ENCODE peak calls at places on chromosomes 4 and X, in seven cellular contexts. I, T, S, U, K, N and O are unnamed samples. For H3K36me3, the result is how much of the 10 kb centered on the place peaks cover.

GRCh38 chr4:182896421-182896820 is 20.8 kb downstream of the DCTD start:
- DNase-seq in K (no peak), N (no peak), S (no peak), I (no peak), T (no peak), U (no peak), O (no peak)

GRCh38 chr4:22129454-22130075 is 181.0 kb upstream of the KCNIP4 start:
- DNase-seq in K (no peak), I (no peak), S (no peak), T (no peak), U (peak), N (peak), O (no peak)

GRCh38 chrX:73916931-73917657 is 354.1 kb downstream of the CHIC1 start:
- DNase-seq in T (no peak), U (peak), N (peak), K (no peak), S (no peak), I (no peak), O (no peak)

GRCh38 chrX:150074175-150074574 is 135.9 kb upstream of the EOLA2 start:
- DNase-seq in U (no peak), S (no peak), K (no peak), N (peak), T (no peak), I (no peak), O (no peak)

GRCh38 chr4:86118696-86119095 is 241.2 kb downstream of the MAPK10 start:
- DNase-seq in K (no peak), N (no peak), I (no peak), S (no peak), T (no peak), U (no peak), O (no peak)

GRCh38 chr4:122762520-122762919 is 30.0 kb downstream of the BBS12 start:
- DNase-seq in N (no peak), K (no peak), T (peak), S (no peak), U (no peak), I (no peak), O (no peak)

GRCh38 chr4:45946699-45947098 is 177.2 kb downstream of the GABRG1 start:
- DNase-seq in N (no peak), K (no peak), I (no peak), U (no peak), S (no peak), T (no peak), O (no peak)

GRCh38 chr4:143026459-143027170 is 158.1 kb upstream of the USP38 start:
- DNase-seq in I (no peak), T (no peak), U (no peak), S (no peak), K (no peak), N (peak), O (no peak)

GRCh38 chr4:144649646-144650045 is 3.7 kb downstream of the HHIP start:
- DNase-seq in N (no peak), T (no peak), I (no peak), K (no peak), S (no peak), U (no peak), O (no peak)

GRCh38 chrX:95346854-95347253 is 1337.8 kb upstream of the DIAPH2 start:
- DNase-seq in N (peak), T (no peak), I (no peak), K (no peak), U (no peak), S (no peak), O (no peak)

GRCh38 chr4:162727232-162727631 is 439.5 kb downstream of the NAF1 start:
- DNase-seq in K (no peak), U (no peak), T (no peak), N (no peak), I (no peak), S (no peak), O (no peak)

GRCh38 chrX:39890807-39891206 is 207.0 kb downstream of the BCOR start:
- DNase-seq in U (no peak), S (no peak), K (no peak), T (no peak), N (no peak), I (no peak), O (no peak)

GRCh38 chr4:107693132-107693531 is 26.9 kb downstream of the PAPSS1 start:
- DNase-seq in N (no peak), U (no peak), K (no peak), I (no peak), S (no peak), T (no peak), O (no peak)

GRCh38 chr4:21882050-21882839 is 66.3 kb downstream of the KCNIP4 start:
- DNase-seq in S (no peak), U (no peak), I (no peak), N (peak), T (no peak), K (no peak), O (no peak)

GRCh38 chr4:6763330-6763851 is 19.1 kb upstream of the KIAA0232 start:
- DNase-seq in I (no peak), S (no peak), K (no peak), U (no peak), N (no peak), T (no peak), O (no peak)
- TF ChIP-seq CTCF in I (no peak), S (no peak), K (no peak), U (no peak), N (no peak), T (no peak), O (no peak)

DNA sequence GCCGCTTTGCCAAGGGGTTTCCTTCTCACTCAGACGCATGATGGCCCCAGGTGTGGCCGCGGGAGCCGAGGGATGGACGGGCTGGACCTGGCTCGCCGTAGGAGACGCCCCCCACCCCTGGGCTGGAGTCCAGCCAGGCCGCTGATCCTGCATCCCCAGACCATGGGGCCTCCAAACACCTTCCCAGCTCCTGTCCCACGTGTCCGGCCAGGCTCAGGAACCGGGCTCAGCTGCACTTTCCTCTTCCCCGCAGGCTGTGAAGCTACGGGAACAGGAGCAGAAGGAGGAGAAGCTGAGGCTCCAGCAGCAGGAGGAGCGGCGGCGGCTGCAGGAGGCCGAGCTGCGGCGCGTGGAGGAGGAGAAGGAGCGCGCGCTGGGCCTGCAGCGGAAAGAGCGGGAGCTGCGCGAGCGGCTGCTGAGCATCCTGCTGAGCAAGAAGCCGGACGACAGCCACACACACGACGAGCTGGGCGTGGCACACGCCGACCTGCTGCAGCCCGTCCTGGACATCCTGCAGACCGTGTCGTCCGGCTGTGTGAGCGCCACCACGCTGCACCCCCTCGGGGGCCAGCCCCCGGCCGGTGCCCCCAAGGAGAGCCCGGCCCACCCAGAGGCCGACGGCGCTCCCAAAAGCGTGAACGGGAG is 9.1 kb downstream of the AKAP17A start:
- DNase-seq in K (no peak), U (no peak), S (no peak), I (no peak), N (no peak), T (no peak), O (no peak)
- H3K36me3 ChIP-seq in K (under half), U (under half), S (half or more), I (half or more), N (under half), T (half or more), O (under half)

DNA sequence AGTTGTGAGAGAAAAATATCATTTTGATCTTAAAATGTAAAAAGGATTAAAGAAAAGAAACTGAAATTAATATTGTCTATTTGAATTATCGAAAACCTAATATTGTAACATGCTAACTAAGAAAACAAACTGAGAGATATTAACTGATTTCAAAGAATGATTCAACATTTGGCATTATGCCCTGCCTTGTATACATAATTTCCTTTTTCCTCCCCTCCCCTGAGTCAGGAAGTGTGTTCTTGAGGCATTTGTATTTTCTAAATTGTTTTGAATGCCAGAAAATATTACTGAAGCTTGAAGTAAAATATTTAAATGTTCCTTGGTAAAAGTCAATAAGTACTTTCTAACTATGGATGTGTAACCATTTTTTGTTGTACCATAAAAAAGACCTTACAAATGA is 49.4 kb downstream of the RPS6KA3 start:
- DNase-seq in N (peak), U (no peak), S (no peak), K (no peak), I (no peak), T (no peak), O (no peak)
- H3K4me3 ChIP-seq in N (no peak), U (no peak), S (no peak), K (peak), I (no peak), T (no peak), O (no peak)

DNA sequence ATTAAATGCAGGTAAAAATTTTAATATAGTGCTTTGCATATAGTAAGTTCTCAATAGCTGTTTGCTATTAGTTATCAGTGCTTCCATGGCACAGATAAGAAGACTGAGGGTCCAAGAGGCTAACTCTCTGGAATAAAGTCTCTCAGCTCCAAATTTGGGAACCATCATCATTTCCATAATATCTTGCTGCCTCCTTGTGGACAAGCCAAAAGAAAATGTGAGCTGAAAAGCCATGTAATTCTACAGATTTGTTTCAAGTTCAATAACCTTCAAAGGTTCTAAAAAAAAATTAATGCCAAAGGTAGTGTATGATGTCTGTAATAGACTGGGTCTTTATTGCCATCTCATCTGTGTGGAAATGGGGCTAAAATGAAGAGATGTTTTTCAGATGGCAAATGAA is 136.9 kb upstream of the VCX start:
- DNase-seq in T (no peak), S (no peak), U (no peak), N (no peak), I (no peak), K (no peak), O (no peak)
- TF ChIP-seq CTCF in T (no peak), S (no peak), U (peak), N (peak), I (no peak), K (no peak), O (no peak)

DNA sequence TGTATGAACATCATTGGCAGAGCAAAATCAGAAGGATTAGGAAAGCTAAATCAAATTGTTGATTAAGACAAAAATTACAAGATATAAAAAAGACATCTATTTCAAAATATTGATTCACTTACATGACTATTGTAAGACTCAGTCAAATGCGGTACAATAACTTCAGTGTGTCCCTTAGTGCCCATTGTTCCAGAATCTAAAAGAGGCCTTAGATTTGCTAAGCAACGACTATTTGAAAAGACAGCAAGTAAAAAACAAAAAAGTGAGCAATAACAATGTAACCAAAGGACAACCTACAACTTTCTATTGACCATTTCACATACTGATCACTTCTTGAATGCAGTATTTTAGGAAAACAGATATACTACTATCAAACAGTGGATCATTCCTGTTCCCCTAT is 65.6 kb downstream of the UBA6 start:
- DNase-seq in I (no peak), U (no peak), K (no peak), T (no peak), S (no peak), N (no peak), O (no peak)
- H3K36me3 ChIP-seq in I (under half), U (under half), K (under half), T (under half), S (under half), N (under half), O (under half)

GRCh38 chr4:159052315-159052714 is 50.6 kb upstream of the RAPGEF2 start:
- DNase-seq in U (no peak), T (no peak), N (no peak), S (no peak), K (no peak), I (no peak), O (no peak)
- H3K4me3 ChIP-seq in U (no peak), T (no peak), N (no peak), S (no peak), K (no peak), I (no peak), O (no peak)

GRCh38 chrX:109714340-109714958 is 18.6 kb downstream of the ACSL4 start:
- DNase-seq in I (no peak), S (no peak), K (no peak), T (no peak), N (peak), U (no peak), O (no peak)

GRCh38 chrX:109704563-109704962 is 28.5 kb downstream of the ACSL4 start:
- DNase-seq in N (no peak), S (no peak), U (no peak), T (no peak), K (no peak), I (no peak), O (no peak)

GRCh38 chrX:109707322-109707721 is 25.7 kb downstream of the ACSL4 start:
- DNase-seq in S (no peak), U (no peak), T (no peak), I (no peak), N (no peak), K (no peak), O (no peak)

GRCh38 chrX:109710181-109710580 is 22.9 kb downstream of the ACSL4 start:
- DNase-seq in N (peak), I (no peak), U (no peak), K (no peak), S (no peak), T (no peak), O (no peak)

DNA sequence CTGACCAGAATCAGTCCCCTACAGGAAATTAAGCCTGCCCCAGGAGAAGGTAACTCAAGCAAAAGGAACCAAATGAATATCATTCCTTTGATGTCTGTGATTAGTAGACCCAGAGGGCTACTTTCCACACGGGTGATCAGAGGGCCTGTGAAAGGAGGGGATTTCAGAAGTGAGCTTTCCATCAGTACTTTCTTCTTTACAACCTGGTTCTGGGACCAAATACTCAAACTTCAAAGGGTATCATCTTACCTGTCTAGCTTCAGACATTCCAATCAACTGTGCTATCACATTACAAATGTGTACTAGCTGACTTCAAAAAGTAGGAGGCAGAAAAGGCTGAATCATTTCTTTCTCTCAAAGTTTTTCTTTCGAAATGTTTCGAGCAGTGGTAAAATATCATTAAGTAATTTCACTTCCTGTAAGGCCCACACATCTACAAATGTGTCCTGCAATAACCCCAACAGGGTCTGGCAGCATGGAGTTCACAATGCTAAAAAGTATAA is 23.9 kb downstream of the ACSL4 start:
- DNase-seq in N (peak), T (no peak), K (no peak), I (no peak), S (no peak), U (no peak), O (no peak)
- TF ChIP-seq CTCF in N (no peak), T (no peak), K (no peak), I (no peak), S (no peak), U (peak), O (no peak)

DNA sequence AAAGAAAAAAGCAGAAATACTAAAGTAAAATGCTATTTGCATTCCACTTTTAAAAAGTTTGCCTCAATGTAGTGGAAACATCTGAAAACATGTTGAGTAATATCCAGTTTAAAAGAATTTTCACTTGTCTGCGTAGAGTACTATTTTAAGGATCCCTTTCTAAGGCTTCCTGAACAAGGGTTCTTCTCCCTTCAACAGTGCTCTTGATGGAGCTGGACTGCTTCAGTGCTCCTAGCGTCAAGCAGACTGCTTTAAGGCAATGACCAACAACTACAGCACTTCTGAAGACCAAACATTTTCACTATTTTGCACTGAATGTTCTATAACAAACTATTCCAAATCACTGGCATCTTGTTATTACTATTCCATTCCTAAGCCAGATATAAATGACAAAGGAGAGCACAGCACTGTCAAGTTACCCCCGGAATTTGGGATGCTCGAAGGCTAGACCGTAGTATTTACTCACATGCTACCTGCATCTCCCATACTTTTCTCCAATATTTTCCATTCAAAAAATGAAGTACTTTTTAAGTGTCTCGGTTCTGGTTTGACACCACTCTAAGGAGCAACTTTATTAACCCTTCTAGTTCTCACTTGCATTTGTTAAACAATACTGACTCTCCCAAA is 36.1 kb downstream of the TMEM165 start:
- DNase-seq in I (no peak), T (no peak), K (no peak), N (no peak), U (no peak), S (no peak), O (no peak)
- H3K36me3 ChIP-seq in I (under half), T (under half), K (under half), N (under half), U (under half), S (half or more), O (under half)

GRCh38 chr4:75516144-75516543 is 1.9 kb downstream of the THAP6 start:
- DNase-seq in U (no peak), T (no peak), S (no peak), N (no peak), K (no peak), I (no peak), O (no peak)

GRCh38 chr4:75514131-75514948 is at the start of the genes RCHY1 and THAP6:
- DNase-seq in T (peak), N (peak), K (peak), I (peak), U (peak), S (peak), O (peak)

GRCh38 chr4:75513529-75514130 is 573 bp downstream of the RCHY1 start:
- DNase-seq in K (no peak), N (peak), U (no peak), I (no peak), T (no peak), S (no peak), O (no peak)

GRCh38 chr4:75512336-75513211 is 1.6 kb downstream of the RCHY1 start:
- DNase-seq in U (no peak), I (peak), S (no peak), N (peak), T (no peak), K (no peak), O (no peak)

DNA sequence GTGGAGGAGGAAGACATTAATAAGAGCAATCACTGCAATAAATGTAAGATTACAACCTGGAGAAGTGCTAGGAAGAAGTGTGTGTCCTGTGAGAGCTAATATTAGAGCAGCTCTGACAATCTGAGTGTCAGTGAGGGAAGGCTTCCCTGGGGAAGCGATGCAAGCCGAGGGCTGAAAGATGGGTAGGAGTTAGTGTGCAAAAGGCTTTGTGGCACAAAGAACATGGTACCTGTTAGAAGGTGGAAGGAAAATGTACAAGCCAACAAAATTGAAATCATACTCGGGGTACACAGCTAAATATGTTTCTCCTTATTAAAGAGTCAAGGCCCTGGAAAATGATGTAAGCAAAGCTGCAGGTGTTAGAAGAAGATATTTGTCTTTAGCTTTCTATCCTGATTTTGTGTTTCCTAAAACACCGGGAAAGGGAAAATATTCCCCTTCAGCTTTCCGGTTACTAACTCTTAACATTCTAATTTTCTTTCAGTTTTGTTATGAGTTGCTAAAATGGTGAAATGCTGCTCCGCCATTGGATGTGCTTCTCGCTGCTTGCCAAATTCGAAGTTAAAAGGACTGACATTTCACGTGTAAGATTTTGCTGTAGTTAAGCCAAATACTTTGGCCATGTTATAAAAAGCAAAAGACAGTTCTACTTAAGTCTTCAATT is 808 bp downstream of the THAP6 start:
- DNase-seq in T (no peak), K (no peak), S (no peak), U (no peak), I (no peak), N (no peak), O (no peak)
- H3K4me3 ChIP-seq in T (peak), K (peak), S (peak), U (peak), I (peak), N (peak), O (peak)

GRCh38 chrX:48761674-48762471 is at the start of gene GLOD5:
- DNase-seq in K (no peak), U (no peak), S (no peak), N (peak), I (peak), T (no peak), O (no peak)
- TF ChIP-seq CTCF in K (no peak), U (peak), S (no peak), N (no peak), I (peak), T (no peak), O (no peak)